ENCODE peak calls at places on chromosomes 2 and 18, in four cellular contexts. One of them, this sample, is unnamed.

GRCh38 chr2:99350194-99350593 is 13.0 kb downstream of the EIF5B start:
- DNase-seq in sigmoid colon: no peak
- DNase-seq in neural progenitor cell: no peak
- DNase-seq in GM12865: no peak
- DNase-seq in this sample: no peak

GRCh38 chr18:76134631-76135030 is 360.4 kb downstream of the ZNF516 start:
- DNase-seq in sigmoid colon: no peak
- DNase-seq in neural progenitor cell: no peak
- DNase-seq in GM12865: no peak
- DNase-seq in this sample: no peak

GRCh38 chr2:116809074-116809473 is 1005.4 kb upstream of the DDX18 start:
- DNase-seq in GM12865: no peak
- DNase-seq in neural progenitor cell: no peak
- DNase-seq in sigmoid colon: no peak
- DNase-seq in this sample: no peak

GRCh38 chr2:165293439-165294420 is 54.5 kb downstream of the SCN2A start:
- DNase-seq in neural progenitor cell: peak
- DNase-seq in sigmoid colon: no peak
- DNase-seq in GM12865: peak
- DNase-seq in this sample: peak

GRCh38 chr18:35454803-35455202 is 43.0 kb downstream of the INO80C start:
- DNase-seq in GM12865: no peak
- DNase-seq in neural progenitor cell: no peak
- DNase-seq in sigmoid colon: no peak
- DNase-seq in this sample: no peak

GRCh38 chr2:121689356-121689755 is 40.1 kb upstream of the CLASP1 start:
- DNase-seq in neural progenitor cell: no peak
- DNase-seq in sigmoid colon: peak
- DNase-seq in GM12865: no peak
- DNase-seq in this sample: no peak

GRCh38 chr2:124879615-124880014 is 854.5 kb downstream of the CNTNAP5 start:
- DNase-seq in sigmoid colon: no peak
- DNase-seq in GM12865: no peak
- DNase-seq in neural progenitor cell: no peak
- DNase-seq in this sample: no peak

GRCh38 chr2:8575011-8575750 is 106.7 kb upstream of the ID2 start:
- DNase-seq in sigmoid colon: peak
- DNase-seq in neural progenitor cell: no peak
- DNase-seq in GM12865: peak
- DNase-seq in this sample: no peak

GRCh38 chr2:17588031-17588430 is 47.5 kb downstream of the VSNL1 start:
- DNase-seq in sigmoid colon: no peak
- DNase-seq in neural progenitor cell: no peak
- DNase-seq in GM12865: no peak
- DNase-seq in this sample: no peak

GRCh38 chr2:56682397-56682760 is 498.6 kb downstream of the CCDC85A start:
- DNase-seq in GM12865: no peak
- DNase-seq in sigmoid colon: no peak
- DNase-seq in neural progenitor cell: no peak
- DNase-seq in this sample: no peak

GRCh38 chr2:14693874-14694273 is 61.4 kb downstream of the LRATD1 start:
- DNase-seq in neural progenitor cell: no peak
- DNase-seq in GM12865: no peak
- DNase-seq in sigmoid colon: no peak
- DNase-seq in this sample: no peak

GRCh38 chr18:69401475-69402218 is 959 bp downstream of the DOK6 start:
- DNase-seq in sigmoid colon: peak
- DNase-seq in GM12865: no peak
- DNase-seq in neural progenitor cell: peak
- DNase-seq in this sample: no peak

GRCh38 chr2:21367421-21367820 is 243.7 kb downstream of the TDRD15 start:
- DNase-seq in sigmoid colon: no peak
- DNase-seq in GM12865: no peak
- DNase-seq in neural progenitor cell: no peak
- DNase-seq in this sample: no peak

GRCh38 chr2:108492364-108492763 is 41.9 kb upstream of the LIMS1 start:
- DNase-seq in neural progenitor cell: no peak
- DNase-seq in sigmoid colon: no peak
- DNase-seq in GM12865: no peak
- DNase-seq in this sample: no peak

GRCh38 chr2:141384676-141385075 is 746.1 kb downstream of the LRP1B start:
- DNase-seq in neural progenitor cell: peak
- DNase-seq in GM12865: no peak
- DNase-seq in sigmoid colon: no peak
- DNase-seq in this sample: no peak

GRCh38 chr2:85435220-85435958 is 16.9 kb downstream of the SH2D6 start:
- DNase-seq in sigmoid colon: no peak
- DNase-seq in GM12865: no peak
- DNase-seq in neural progenitor cell: no peak
- DNase-seq in this sample: no peak

GRCh38 chr2:165803123-165803760 is 9.2 kb upstream of the GALNT3 start:
- DNase-seq in neural progenitor cell: no peak
- DNase-seq in sigmoid colon: no peak
- DNase-seq in GM12865: no peak
- DNase-seq in this sample: no peak

GRCh38 chr2:215579809-215580208 is 143.9 kb upstream of the FN1 start:
- DNase-seq in neural progenitor cell: no peak
- DNase-seq in sigmoid colon: no peak
- DNase-seq in GM12865: no peak
- DNase-seq in this sample: no peak

GRCh38 chr18:13486686-13487085 is 239.7 kb downstream of the FAM210A start:
- DNase-seq in sigmoid colon: no peak
- DNase-seq in neural progenitor cell: no peak
- DNase-seq in GM12865: no peak
- DNase-seq in this sample: no peak

GRCh38 chr2:20221169-20221938 is 3.6 kb downstream of the SDC1 start:
- DNase-seq in neural progenitor cell: no peak
- DNase-seq in GM12865: no peak
- DNase-seq in sigmoid colon: no peak
- DNase-seq in this sample: no peak

GRCh38 chr2:226837334-226837733 is 1.5 kb downstream of the RHBDD1 start:
- DNase-seq in sigmoid colon: no peak
- DNase-seq in neural progenitor cell: no peak
- DNase-seq in GM12865: no peak
- DNase-seq in this sample: no peak

GRCh38 chr2:226839960-226840359 is 4.1 kb downstream of the RHBDD1 start:
- DNase-seq in GM12865: peak
- DNase-seq in sigmoid colon: no peak
- DNase-seq in neural progenitor cell: no peak
- DNase-seq in this sample: no peak

GRCh38 chr2:226838758-226839555 is 3.1 kb downstream of the RHBDD1 start:
- DNase-seq in sigmoid colon: no peak
- DNase-seq in neural progenitor cell: no peak
- DNase-seq in GM12865: peak
- DNase-seq in this sample: no peak

GRCh38 chr2:226836548-226836885 is 663 bp downstream of the RHBDD1 start:
- DNase-seq in sigmoid colon: no peak
- DNase-seq in GM12865: no peak
- DNase-seq in neural progenitor cell: no peak
- DNase-seq in this sample: no peak

GRCh38 chr2:226837787-226838603 is 2.1 kb downstream of the RHBDD1 start:
- DNase-seq in neural progenitor cell: no peak
- DNase-seq in GM12865: no peak
- DNase-seq in sigmoid colon: no peak
- DNase-seq in this sample: no peak
- H3K4me3 ChIP-seq in neural progenitor cell: no peak
- H3K4me3 ChIP-seq in GM12865: peak
- H3K4me3 ChIP-seq in sigmoid colon: no peak
- H3K4me3 ChIP-seq in this sample: no peak

DNA sequence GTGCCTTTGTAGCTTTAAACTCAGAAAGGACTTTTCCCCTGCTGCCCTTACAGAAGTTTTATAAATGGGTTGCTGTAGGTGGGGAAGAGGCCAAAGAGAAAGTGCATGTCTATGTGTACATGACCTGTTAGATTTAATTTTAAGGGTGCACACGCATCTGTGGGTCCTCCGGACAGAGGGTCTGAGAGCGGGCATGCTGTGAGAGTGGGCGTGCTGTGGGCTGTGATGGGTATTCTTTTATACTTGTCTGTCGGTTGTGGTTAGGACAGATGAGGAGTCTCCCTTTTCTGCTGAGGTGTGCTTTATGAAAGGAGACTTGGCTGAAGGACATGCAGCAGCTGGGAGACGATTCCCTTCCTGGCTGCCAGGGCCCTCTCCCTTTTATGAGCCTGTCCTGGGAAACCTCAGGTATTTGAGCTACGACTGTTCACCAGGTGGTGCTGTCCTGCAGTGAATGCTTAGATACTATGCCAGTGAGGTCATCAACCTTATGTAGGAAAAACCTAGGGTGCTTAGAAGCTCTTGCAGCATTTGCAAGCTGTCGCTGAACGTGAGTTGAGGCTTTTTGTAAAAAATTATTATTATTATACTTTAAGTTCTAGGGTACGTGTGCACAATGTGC is 67.5 kb downstream of the TANC1 start:
- DNase-seq in sigmoid colon: no peak
- DNase-seq in GM12865: peak
- DNase-seq in neural progenitor cell: peak
- DNase-seq in this sample: no peak
- TF ChIP-seq CTCF in sigmoid colon: no peak
- TF ChIP-seq CTCF in GM12865: no peak
- TF ChIP-seq CTCF in neural progenitor cell: peak
- TF ChIP-seq CTCF in this sample: peak

DNA sequence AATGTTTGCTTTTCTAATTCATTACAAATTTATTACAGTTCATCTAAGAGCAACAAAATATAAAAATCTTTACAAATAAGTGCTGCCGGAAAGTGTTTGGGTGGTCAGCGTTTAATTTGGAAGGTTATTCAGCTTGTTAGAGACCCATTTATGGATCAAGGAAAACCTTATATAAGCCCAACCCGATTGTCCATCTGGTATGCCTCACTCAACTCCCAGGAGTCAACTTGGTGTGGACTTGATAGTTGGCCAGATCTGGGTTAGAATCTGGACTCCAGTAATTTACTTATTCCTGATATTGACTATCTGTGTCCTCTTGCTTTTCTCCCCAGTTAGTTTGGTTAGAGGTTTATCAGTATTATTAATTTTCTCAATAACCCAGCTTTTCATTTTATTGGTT is 106.2 kb downstream of the KCTD1 start:
- DNase-seq in sigmoid colon: no peak
- DNase-seq in GM12865: no peak
- DNase-seq in neural progenitor cell: no peak
- DNase-seq in this sample: no peak
- H3K4me3 ChIP-seq in sigmoid colon: no peak
- H3K4me3 ChIP-seq in GM12865: no peak
- H3K4me3 ChIP-seq in neural progenitor cell: no peak
- H3K4me3 ChIP-seq in this sample: no peak

GRCh38 chr2:168247341-168248305 is at the start of gene STK39:
- DNase-seq in sigmoid colon: peak
- DNase-seq in GM12865: peak
- DNase-seq in neural progenitor cell: peak
- DNase-seq in this sample: no peak
- TF ChIP-seq CTCF in sigmoid colon: no peak
- TF ChIP-seq CTCF in GM12865: no peak
- TF ChIP-seq CTCF in neural progenitor cell: peak
- TF ChIP-seq CTCF in this sample: peak

This sample was measured in Panc1.